ENCODE peak calls at places on chromosomes 5 and 9, in seven cellular contexts. C, T, L, W, O, Q and N are unnamed samples.

GRCh38 chr5:18010053-18010452 is 375.8 kb downstream of the TAF11L14 start:
- DNase-seq in C (no peak), T (no peak), L (no peak), W (no peak), O (no peak), Q (no peak), N (no peak)

GRCh38 chr5:25669645-25670401 is 1025.0 kb upstream of the CDH10 start:
- DNase-seq in C (no peak), T (no peak), L (no peak), W (no peak), O (no peak), Q (no peak), N (no peak)

GRCh38 chr5:68251804-68252648 is 36.5 kb downstream of the PIK3R1 start:
- DNase-seq in C (no peak), T (peak), L (peak), W (peak), O (no peak), Q (no peak), N (no peak)

GRCh38 chr5:77946381-77947050 is 170.4 kb upstream of the TBCA start:
- DNase-seq in C (no peak), T (no peak), L (no peak), W (no peak), O (no peak), Q (no peak), N (peak)

GRCh38 chr9:128162215-128163026 is 2.4 kb downstream of the BBLN start:
- DNase-seq in C (no peak), T (no peak), L (peak), W (peak), O (no peak), Q (no peak), N (no peak)

GRCh38 chr9:37405764-37406380 is 16.6 kb upstream of the GRHPR start:
- DNase-seq in C (no peak), T (no peak), L (no peak), W (no peak), O (no peak), Q (no peak), N (no peak)

GRCh38 chr9:128568470-128569083 is 16.2 kb downstream of the SPTAN1 start:
- DNase-seq in C (no peak), T (no peak), L (no peak), W (no peak), O (no peak), Q (no peak), N (no peak)

GRCh38 chr9:136882109-136882946 is 4.0 kb upstream of the TRAF2 start:
- DNase-seq in C (peak), T (peak), L (no peak), W (peak), O (no peak), Q (peak), N (no peak)

GRCh38 chr5:164352695-164353094 is 847.3 kb downstream of the MAT2B start:
- DNase-seq in C (no peak), T (no peak), L (no peak), W (no peak), O (no peak), Q (no peak), N (no peak)

GRCh38 chr5:75513841-75514240 is 2.1 kb downstream of the POLK start:
- DNase-seq in C (no peak), T (no peak), L (no peak), W (no peak), O (no peak), Q (no peak), N (no peak)

GRCh38 chr9:34459356-34459755 is 751 bp downstream of the DNAI1 start:
- DNase-seq in C (no peak), T (no peak), L (no peak), W (no peak), O (no peak), Q (no peak), N (no peak)

GRCh38 chr9:16191691-16192402 is 639.0 kb downstream of the CCDC171 start:
- DNase-seq in C (peak), T (peak), L (peak), W (peak), O (peak), Q (peak), N (peak)

GRCh38 chr9:99962685-99963261 is 56.3 kb downstream of the STX17 start:
- DNase-seq in C (no peak), T (no peak), L (no peak), W (no peak), O (no peak), Q (no peak), N (no peak)

GRCh38 chr5:34967540-34967939 is 38.2 kb downstream of the DNAJC21 start:
- DNase-seq in C (no peak), T (no peak), L (no peak), W (no peak), O (no peak), Q (no peak), N (no peak)

GRCh38 chr5:148973455-148973854 is 89.4 kb downstream of the SH3TC2 start:
- DNase-seq in C (no peak), T (no peak), L (no peak), W (no peak), O (no peak), Q (no peak), N (no peak)

GRCh38 chr9:101516655-101517054 is 17.0 kb upstream of the RNF20 start:
- DNase-seq in C (no peak), T (no peak), L (no peak), W (no peak), O (no peak), Q (no peak), N (no peak)

GRCh38 chr9:98097836-98098235 is 21.2 kb downstream of the TRIM14 start:
- DNase-seq in C (peak), T (peak), L (no peak), W (no peak), O (no peak), Q (no peak), N (no peak)

GRCh38 chr5:27241564-27242257 is 203.3 kb upstream of the CDH9 start:
- DNase-seq in C (no peak), T (no peak), L (no peak), W (no peak), O (no peak), Q (no peak), N (no peak)

GRCh38 chr9:136013524-136014034 is 52.4 kb upstream of the UBAC1 start:
- DNase-seq in C (no peak), T (no peak), L (peak), W (no peak), O (no peak), Q (no peak), N (no peak)

GRCh38 chr5:93452255-93452654 is 128.8 kb downstream of the NR2F1-AS1 start:
- DNase-seq in C (no peak), T (no peak), L (no peak), W (no peak), O (peak), Q (no peak), N (peak)

GRCh38 chr5:138138949-138139775 is at the start of gene NME5:
- DNase-seq in C (peak), T (peak), L (peak), W (peak), O (peak), Q (peak), N (peak)

GRCh38 chr9:112097712-112098688 is 77.1 kb downstream of the SUSD1 start:
- DNase-seq in C (peak), T (peak), L (peak), W (peak), O (peak), Q (no peak), N (peak)

GRCh38 chr5:1521671-1522600 is 1.8 kb downstream of the LPCAT1 start:
- DNase-seq in C (peak), T (peak), L (no peak), W (peak), O (peak), Q (peak), N (peak)

GRCh38 chr5:135833521-135833920 is 942 bp upstream of the SLC25A48 start:
- DNase-seq in C (no peak), T (no peak), L (no peak), W (peak), O (no peak), Q (no peak), N (no peak)

GRCh38 chr5:116130471-116130870 is 45.6 kb downstream of the COMMD10 start:
- DNase-seq in C (no peak), T (no peak), L (no peak), W (peak), O (no peak), Q (no peak), N (no peak)

GRCh38 chr9:16816006-16816405 is 54.5 kb downstream of the BNC2 start:
- DNase-seq in C (no peak), T (no peak), L (no peak), W (no peak), O (no peak), Q (no peak), N (no peak)

GRCh38 chr9:91803970-91804752 is 145.9 kb downstream of the ROR2 start:
- DNase-seq in C (no peak), T (no peak), L (no peak), W (no peak), O (no peak), Q (no peak), N (no peak)

GRCh38 chr5:52867809-52868208 is 80.1 kb downstream of the ITGA1 start:
- DNase-seq in C (no peak), T (no peak), L (no peak), W (no peak), O (no peak), Q (no peak), N (no peak)